ENCODE peak calls at places on chromosomes 7 and 10, in eight cellular contexts. One of them, this sample, is unnamed.

GRCh38 chr7:28688651-28689050 is 269.5 kb downstream of the TRIL start:
- DNase-seq in SK-N-SH: no peak
- DNase-seq in K562: no peak
- DNase-seq in HL-60: no peak
- DNase-seq in GM23338: no peak
- DNase-seq in HCT116: no peak
- DNase-seq in HepG2: no peak
- DNase-seq in GM12878: no peak
- DNase-seq in this sample: no peak

GRCh38 chr10:73819513-73820093 is 8.2 kb upstream of the NDST2 start:
- DNase-seq in SK-N-SH: no peak
- DNase-seq in K562: peak
- DNase-seq in HL-60: no peak
- DNase-seq in GM23338: peak
- DNase-seq in HCT116: no peak
- DNase-seq in HepG2: no peak
- DNase-seq in GM12878: no peak
- DNase-seq in this sample: no peak

GRCh38 chr10:63083904-63084689 is 49.0 kb upstream of the NRBF2 start:
- DNase-seq in SK-N-SH: peak
- DNase-seq in K562: peak
- DNase-seq in HL-60: peak
- DNase-seq in GM23338: peak
- DNase-seq in HCT116: peak
- DNase-seq in HepG2: peak
- DNase-seq in GM12878: peak
- DNase-seq in this sample: peak

GRCh38 chr10:29636178-29636577 is 1.4 kb upstream of the SVIL start:
- DNase-seq in SK-N-SH: no peak
- DNase-seq in K562: no peak
- DNase-seq in HL-60: no peak
- DNase-seq in GM23338: no peak
- DNase-seq in HCT116: no peak
- DNase-seq in HepG2: no peak
- DNase-seq in GM12878: peak
- DNase-seq in this sample: no peak

GRCh38 chr7:128437426-128438332 is 18.0 kb upstream of the HILPDA start:
- DNase-seq in SK-N-SH: no peak
- DNase-seq in K562: no peak
- DNase-seq in HL-60: peak
- DNase-seq in GM23338: no peak
- DNase-seq in HCT116: no peak
- DNase-seq in HepG2: no peak
- DNase-seq in GM12878: no peak
- DNase-seq in this sample: no peak

GRCh38 chr10:31401287-31401686 is 82.3 kb downstream of the ZEB1 start:
- DNase-seq in SK-N-SH: no peak
- DNase-seq in K562: no peak
- DNase-seq in HL-60: no peak
- DNase-seq in GM23338: no peak
- DNase-seq in HCT116: no peak
- DNase-seq in HepG2: no peak
- DNase-seq in GM12878: no peak
- DNase-seq in this sample: no peak

GRCh38 chr10:60189861-60190475 is 199.7 kb downstream of the ANK3 start:
- DNase-seq in SK-N-SH: no peak
- DNase-seq in K562: no peak
- DNase-seq in HL-60: no peak
- DNase-seq in GM23338: no peak
- DNase-seq in HCT116: no peak
- DNase-seq in HepG2: no peak
- DNase-seq in GM12878: no peak
- DNase-seq in this sample: no peak

GRCh38 chr10:83605783-83606182 is 533.5 kb upstream of the GHITM start:
- DNase-seq in SK-N-SH: no peak
- DNase-seq in K562: no peak
- DNase-seq in HL-60: no peak
- DNase-seq in GM23338: no peak
- DNase-seq in HCT116: no peak
- DNase-seq in HepG2: no peak
- DNase-seq in GM12878: no peak
- DNase-seq in this sample: no peak

GRCh38 chr10:80173441-80173840 is 31.9 kb downstream of the ANXA11 start:
- DNase-seq in SK-N-SH: no peak
- DNase-seq in K562: no peak
- DNase-seq in HL-60: peak
- DNase-seq in GM23338: no peak
- DNase-seq in HCT116: no peak
- DNase-seq in HepG2: no peak
- DNase-seq in GM12878: no peak
- DNase-seq in this sample: no peak

GRCh38 chr10:63236113-63236935 is 103.2 kb downstream of the NRBF2 start:
- DNase-seq in SK-N-SH: no peak
- DNase-seq in K562: peak
- DNase-seq in HL-60: peak
- DNase-seq in GM23338: no peak
- DNase-seq in HCT116: peak
- DNase-seq in HepG2: peak
- DNase-seq in GM12878: no peak
- DNase-seq in this sample: peak

GRCh38 chr7:98669417-98670015 is 52.4 kb downstream of the NPTX2 start:
- DNase-seq in SK-N-SH: peak
- DNase-seq in K562: no peak
- DNase-seq in HL-60: no peak
- DNase-seq in GM23338: no peak
- DNase-seq in HCT116: no peak
- DNase-seq in HepG2: no peak
- DNase-seq in GM12878: no peak
- DNase-seq in this sample: no peak

DNA sequence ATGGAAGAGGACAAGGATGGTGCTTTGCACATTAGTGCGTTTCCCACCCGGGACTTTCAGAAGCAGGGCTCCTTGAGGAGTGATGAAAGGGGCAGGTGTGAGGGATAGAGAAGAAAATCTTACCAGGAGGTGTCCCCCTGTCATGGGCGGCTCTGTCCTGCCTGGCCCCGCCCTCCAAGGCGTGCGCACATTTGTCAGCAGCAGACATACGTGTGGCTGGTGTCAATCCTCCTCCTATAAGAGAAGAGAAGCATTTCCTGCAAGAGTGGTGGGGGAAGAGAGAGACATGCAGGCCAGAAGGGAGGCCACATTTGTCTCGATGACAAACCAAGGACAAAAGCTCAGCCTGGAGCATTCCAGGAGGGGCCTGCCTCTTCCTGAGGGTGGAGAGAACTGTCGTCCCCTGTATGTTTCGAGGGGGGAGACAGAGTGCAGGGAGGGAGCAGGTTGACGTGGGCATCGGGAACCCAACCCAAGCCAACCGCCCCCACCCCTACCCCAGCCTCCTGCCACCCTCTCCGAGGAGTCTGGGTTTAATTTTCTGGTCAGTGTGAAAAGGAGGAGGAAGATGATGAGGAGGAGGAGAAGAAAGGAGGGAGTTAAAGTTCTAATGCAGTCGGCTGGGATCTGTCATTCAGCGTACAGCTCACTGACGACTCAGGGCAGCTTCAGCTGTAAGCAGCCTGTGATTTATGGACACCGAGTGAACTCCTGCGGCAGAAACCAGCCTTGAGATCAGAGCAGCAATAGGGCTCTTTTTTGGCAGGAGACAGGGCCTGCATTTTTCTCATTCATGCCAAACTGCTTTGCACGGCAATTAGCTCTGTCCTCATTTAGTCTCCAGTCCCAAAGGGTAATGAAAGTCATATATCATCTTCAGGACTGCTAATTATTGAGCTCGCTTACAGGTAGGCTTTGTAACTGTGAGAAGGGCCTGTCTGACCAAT is 47.7 kb upstream of the COMTD1 start:
- DNase-seq in SK-N-SH: no peak
- DNase-seq in K562: no peak
- DNase-seq in HL-60: no peak
- DNase-seq in GM23338: peak
- DNase-seq in HCT116: no peak
- DNase-seq in HepG2: no peak
- DNase-seq in GM12878: no peak
- DNase-seq in this sample: no peak
- TF ChIP-seq POLR2AphosphoS5 in SK-N-SH: no peak
- TF ChIP-seq POLR2AphosphoS5 in K562: no peak
- TF ChIP-seq POLR2AphosphoS5 in HL-60: no peak
- TF ChIP-seq POLR2AphosphoS5 in GM23338: no peak
- TF ChIP-seq POLR2AphosphoS5 in HCT116: no peak
- TF ChIP-seq POLR2AphosphoS5 in HepG2: no peak
- TF ChIP-seq POLR2AphosphoS5 in GM12878: no peak
- TF ChIP-seq POLR2AphosphoS5 in this sample: no peak

GRCh38 chr7:75798770-75799169 is 14.8 kb downstream of the CCL24 start:
- DNase-seq in SK-N-SH: no peak
- DNase-seq in K562: peak
- DNase-seq in HL-60: no peak
- DNase-seq in GM23338: no peak
- DNase-seq in HCT116: no peak
- DNase-seq in HepG2: peak
- DNase-seq in GM12878: no peak
- DNase-seq in this sample: no peak

GRCh38 chr7:75795831-75796285 is 17.7 kb downstream of the CCL24 start:
- DNase-seq in SK-N-SH: no peak
- DNase-seq in K562: peak
- DNase-seq in HL-60: peak
- DNase-seq in GM23338: no peak
- DNase-seq in HCT116: no peak
- DNase-seq in HepG2: no peak
- DNase-seq in GM12878: no peak
- DNase-seq in this sample: no peak

GRCh38 chr7:75793676-75794075 is 19.9 kb downstream of the CCL24 start:
- DNase-seq in SK-N-SH: no peak
- DNase-seq in K562: no peak
- DNase-seq in HL-60: no peak
- DNase-seq in GM23338: no peak
- DNase-seq in HCT116: no peak
- DNase-seq in HepG2: no peak
- DNase-seq in GM12878: no peak
- DNase-seq in this sample: no peak

DNA sequence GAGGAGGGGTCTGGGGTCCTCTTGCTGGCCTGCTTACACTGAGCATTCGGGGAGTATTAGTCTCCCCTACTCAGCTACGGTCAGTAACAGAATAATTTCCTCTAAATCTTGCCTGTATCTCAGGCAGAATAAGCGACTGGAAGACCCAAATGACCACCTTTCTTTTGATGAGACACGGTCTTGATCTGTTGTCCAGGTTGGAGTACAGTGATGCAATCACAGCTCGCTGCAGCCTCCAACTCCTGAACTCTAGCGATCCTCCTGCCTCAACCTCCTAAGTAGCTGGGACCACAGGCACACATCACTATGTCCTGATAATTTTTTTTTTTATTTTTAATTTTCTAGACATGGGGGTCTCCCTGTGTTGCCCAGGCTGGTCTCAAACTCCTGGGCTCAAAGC is 17.2 kb downstream of the CCL24 start:
- DNase-seq in SK-N-SH: no peak
- DNase-seq in K562: no peak
- DNase-seq in HL-60: no peak
- DNase-seq in GM23338: no peak
- DNase-seq in HCT116: no peak
- DNase-seq in HepG2: no peak
- DNase-seq in GM12878: no peak
- DNase-seq in this sample: no peak
- TF ChIP-seq REST in SK-N-SH: no peak
- TF ChIP-seq REST in K562: no peak
- TF ChIP-seq REST in HL-60: no peak
- TF ChIP-seq REST in GM23338: no peak
- TF ChIP-seq REST in HCT116: no peak
- TF ChIP-seq REST in HepG2: no peak
- TF ChIP-seq REST in GM12878: no peak
- TF ChIP-seq REST in this sample: no peak

DNA sequence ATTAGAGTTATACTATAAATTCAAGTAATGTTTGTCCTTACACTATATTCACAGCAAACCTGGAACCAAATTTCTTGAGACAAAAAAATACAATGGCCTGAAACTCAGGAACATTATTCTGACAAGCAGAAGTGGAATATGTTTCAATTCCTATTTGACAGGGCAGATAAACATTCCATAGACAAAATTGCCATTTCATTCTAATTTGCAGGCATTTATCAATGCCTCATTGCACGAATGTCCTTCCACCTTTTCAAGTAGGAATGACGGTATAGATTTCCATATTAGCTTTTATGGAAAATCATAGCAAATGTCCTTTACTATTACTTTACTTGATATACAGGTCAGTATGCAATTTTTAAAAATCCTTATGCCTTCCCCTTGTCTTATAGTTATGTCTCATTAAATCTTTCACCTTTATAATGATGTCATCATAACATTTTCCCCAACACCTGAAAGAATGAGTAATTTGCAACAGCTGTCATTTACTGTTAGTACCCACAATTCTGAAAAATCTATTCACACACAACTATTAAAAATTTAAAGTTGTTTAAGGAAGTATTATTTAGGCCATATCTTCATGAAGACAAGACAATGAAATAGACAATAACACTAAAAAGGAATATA is 299.7 kb upstream of the SEMA3C start:
- DNase-seq in SK-N-SH: no peak
- DNase-seq in K562: no peak
- DNase-seq in HL-60: no peak
- DNase-seq in GM23338: no peak
- DNase-seq in HCT116: no peak
- DNase-seq in HepG2: no peak
- DNase-seq in GM12878: no peak
- DNase-seq in this sample: no peak
- TF ChIP-seq POLR2AphosphoS5 in SK-N-SH: no peak
- TF ChIP-seq POLR2AphosphoS5 in K562: no peak
- TF ChIP-seq POLR2AphosphoS5 in HL-60: no peak
- TF ChIP-seq POLR2AphosphoS5 in GM23338: no peak
- TF ChIP-seq POLR2AphosphoS5 in HCT116: no peak
- TF ChIP-seq POLR2AphosphoS5 in HepG2: no peak
- TF ChIP-seq POLR2AphosphoS5 in GM12878: no peak
- TF ChIP-seq POLR2AphosphoS5 in this sample: no peak

GRCh38 chr7:6181136-6181535 is 91.3 kb downstream of the CYTH3 start:
- DNase-seq in SK-N-SH: no peak
- DNase-seq in K562: no peak
- DNase-seq in HL-60: peak
- DNase-seq in GM23338: no peak
- DNase-seq in HCT116: no peak
- DNase-seq in HepG2: no peak
- DNase-seq in GM12878: no peak
- DNase-seq in this sample: no peak

GRCh38 chr7:6175642-6176041 is 96.8 kb downstream of the CYTH3 start:
- DNase-seq in SK-N-SH: no peak
- DNase-seq in K562: no peak
- DNase-seq in HL-60: peak
- DNase-seq in GM23338: no peak
- DNase-seq in HCT116: no peak
- DNase-seq in HepG2: no peak
- DNase-seq in GM12878: no peak
- DNase-seq in this sample: no peak

GRCh38 chr7:6180344-6180725 is 92.1 kb downstream of the CYTH3 start:
- DNase-seq in SK-N-SH: no peak
- DNase-seq in K562: no peak
- DNase-seq in HL-60: no peak
- DNase-seq in GM23338: no peak
- DNase-seq in HCT116: no peak
- DNase-seq in HepG2: no peak
- DNase-seq in GM12878: no peak
- DNase-seq in this sample: no peak

GRCh38 chr7:6179620-6180343 is 92.6 kb downstream of the CYTH3 start:
- DNase-seq in SK-N-SH: no peak
- DNase-seq in K562: no peak
- DNase-seq in HL-60: no peak
- DNase-seq in GM23338: no peak
- DNase-seq in HCT116: no peak
- DNase-seq in HepG2: no peak
- DNase-seq in GM12878: no peak
- DNase-seq in this sample: no peak

GRCh38 chr7:6178273-6179029 is 94.0 kb downstream of the CYTH3 start:
- DNase-seq in SK-N-SH: no peak
- DNase-seq in K562: no peak
- DNase-seq in HL-60: no peak
- DNase-seq in GM23338: no peak
- DNase-seq in HCT116: no peak
- DNase-seq in HepG2: no peak
- DNase-seq in GM12878: no peak
- DNase-seq in this sample: no peak
- TF ChIP-seq REST in SK-N-SH: no peak
- TF ChIP-seq REST in K562: no peak
- TF ChIP-seq REST in HL-60: no peak
- TF ChIP-seq REST in GM23338: no peak
- TF ChIP-seq REST in HCT116: no peak
- TF ChIP-seq REST in HepG2: no peak
- TF ChIP-seq REST in GM12878: no peak
- TF ChIP-seq REST in this sample: no peak